ENCODE peak calls at places on chromosome 2, in four cellular contexts. W is astrocyte, X is colonic mucosa, J is HCT116. L is an unnamed sample. For H3K27me3, the result is how much of the 10 kb centered on the place peaks cover.

GRCh38 chr2:195633974-195634373 is 23.1 kb upstream of the SLC39A10 start:
- DNase-seq in W (no peak), X (no peak), J (no peak), L (no peak)

GRCh38 chr2:127859712-127860085 is 1.7 kb upstream of the POLR2D start:
- DNase-seq in W (no peak), X (peak), J (peak), L (peak)

GRCh38 chr2:207409525-207409924 is 120.2 kb upstream of the CREB1 start:
- DNase-seq in W (no peak), X (no peak), J (no peak), L (no peak)

GRCh38 chr2:201697899-201698298 is 545 bp downstream of the MPP4 start:
- DNase-seq in W (peak), X (no peak), J (no peak), L (no peak)

GRCh38 chr2:72892506-72893173 is 5.4 kb downstream of the SPR start:
- DNase-seq in W (peak), X (peak), J (no peak), L (peak)

GRCh38 chr2:216857131-216857550 is 2.7 kb downstream of the TNP1 start:
- DNase-seq in W (peak), X (no peak), J (no peak), L (no peak)

GRCh38 chr2:192585418-192585817 is 390.7 kb upstream of the TMEFF2 start:
- DNase-seq in W (peak), X (no peak), J (no peak), L (no peak)

GRCh38 chr2:26900831-26901321 is 52.9 kb downstream of the DPYSL5 start:
- DNase-seq in W (no peak), X (no peak), J (no peak), L (no peak)

GRCh38 chr2:137000790-137001189 is 235.4 kb downstream of the THSD7B start:
- DNase-seq in W (no peak), X (no peak), J (no peak), L (no peak)

GRCh38 chr2:237978058-237978712 is 11.4 kb downstream of the UBE2F start:
- DNase-seq in W (no peak), X (no peak), J (no peak), L (peak)

GRCh38 chr2:95323347-95324155 is 26.4 kb downstream of the KCNIP3 start:
- DNase-seq in W (no peak), X (peak), J (peak), L (no peak)

GRCh38 chr2:33267745-33268144 is 208.7 kb upstream of the RASGRP3 start:
- DNase-seq in W (peak), X (no peak), J (no peak), L (no peak)
- TF ChIP-seq CTCF in W (no peak), X (no peak), J (no peak), L (no peak)

GRCh38 chr2:17827306-17827705 is 11.0 kb downstream of the MSGN1 start:
- DNase-seq in W (no peak), X (no peak), J (no peak), L (no peak)

GRCh38 chr2:17830053-17831034 is 14.1 kb downstream of the MSGN1 start:
- DNase-seq in W (peak), X (peak), J (peak), L (peak)

GRCh38 chr2:17822452-17823117 is 6.3 kb downstream of the MSGN1 start:
- DNase-seq in W (no peak), X (no peak), J (no peak), L (no peak)

GRCh38 chr2:17821535-17822451 is 5.5 kb downstream of the MSGN1 start:
- DNase-seq in W (no peak), X (no peak), J (no peak), L (no peak)

GRCh38 chr2:17827785-17828184 is 11.5 kb downstream of the MSGN1 start:
- DNase-seq in W (no peak), X (no peak), J (no peak), L (no peak)
- H3K27me3 ChIP-seq in W (under half), X (under half), J (under half), L (under half)

DNA sequence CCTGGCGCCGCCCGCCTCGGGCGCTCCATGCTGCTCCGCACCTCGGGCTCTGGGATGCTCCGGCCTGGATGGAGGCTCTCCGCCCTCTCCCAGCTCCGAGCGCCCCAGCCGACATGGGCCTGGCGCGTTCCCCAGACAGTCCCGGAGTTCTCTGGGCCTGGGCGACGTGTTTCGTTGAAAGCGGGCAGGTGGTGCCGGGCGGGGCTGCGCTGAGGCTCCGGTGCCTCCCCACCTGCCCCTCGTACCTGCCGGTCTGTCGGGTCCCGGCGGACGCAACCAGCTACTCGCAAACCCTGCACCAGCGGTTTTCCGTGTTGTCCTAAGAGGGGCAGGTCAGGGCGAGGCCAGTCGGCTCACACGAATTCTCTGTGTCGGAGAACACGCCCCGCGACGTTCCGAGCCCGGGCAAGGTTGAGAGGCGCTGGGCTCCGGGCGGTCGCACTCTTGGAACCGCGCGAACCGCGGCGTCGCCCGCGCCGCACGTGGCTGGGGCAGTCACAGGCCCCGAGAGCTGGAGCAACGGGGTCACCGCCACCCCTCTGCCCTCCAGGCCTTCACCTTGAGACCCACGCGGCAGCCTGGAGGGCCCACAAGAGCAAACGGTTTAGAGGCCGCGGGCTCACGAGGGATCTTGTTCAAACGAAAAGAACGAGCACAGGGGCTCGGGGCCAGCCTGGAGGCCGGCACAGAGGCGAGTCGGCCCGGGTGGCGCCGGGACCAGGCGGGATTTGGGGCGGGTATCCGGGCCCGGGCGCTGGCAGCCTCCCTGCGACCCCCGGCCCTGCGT is 4.2 kb upstream of the SIX2 start:
- DNase-seq in W (no peak), X (no peak), J (no peak), L (no peak)
- H3K4me3 ChIP-seq in W (no peak), X (peak), J (no peak), L (peak)

GRCh38 chr2:59713577-59713976 is 839.9 kb downstream of the BCL11A start:
- DNase-seq in W (no peak), X (no peak), J (no peak), L (no peak)
- TF ChIP-seq CTCF in W (no peak), X (no peak), J (no peak), L (no peak)

DNA sequence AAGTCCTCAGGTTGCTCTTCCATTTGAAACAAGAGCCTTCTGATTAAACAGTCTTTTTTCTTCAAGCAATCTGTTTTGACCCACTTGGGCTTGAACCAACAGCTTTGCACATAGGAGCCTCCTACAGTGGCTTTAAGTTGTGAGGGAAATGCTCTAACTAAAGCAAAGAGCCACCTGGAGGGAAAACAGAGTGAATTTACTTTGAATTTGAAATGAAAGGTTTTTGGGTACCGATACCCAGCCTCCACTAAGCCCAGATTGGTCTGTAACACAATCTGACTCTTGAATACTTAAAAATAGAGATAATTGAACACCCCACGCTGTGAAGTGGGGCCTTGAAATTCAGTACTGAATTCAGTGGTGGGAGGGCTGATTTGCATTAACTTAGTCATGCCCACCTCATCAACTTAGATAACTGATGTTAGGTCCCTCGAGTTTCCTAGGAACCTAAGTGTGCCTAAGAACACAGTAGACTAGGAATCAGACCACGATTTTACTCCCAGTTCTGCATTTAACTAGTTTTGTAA is 56.3 kb upstream of the ACVR1C start:
- DNase-seq in W (no peak), X (no peak), J (no peak), L (no peak)
- H3K27me3 ChIP-seq in W (under half), X (under half), J (under half), L (under half)

DNA sequence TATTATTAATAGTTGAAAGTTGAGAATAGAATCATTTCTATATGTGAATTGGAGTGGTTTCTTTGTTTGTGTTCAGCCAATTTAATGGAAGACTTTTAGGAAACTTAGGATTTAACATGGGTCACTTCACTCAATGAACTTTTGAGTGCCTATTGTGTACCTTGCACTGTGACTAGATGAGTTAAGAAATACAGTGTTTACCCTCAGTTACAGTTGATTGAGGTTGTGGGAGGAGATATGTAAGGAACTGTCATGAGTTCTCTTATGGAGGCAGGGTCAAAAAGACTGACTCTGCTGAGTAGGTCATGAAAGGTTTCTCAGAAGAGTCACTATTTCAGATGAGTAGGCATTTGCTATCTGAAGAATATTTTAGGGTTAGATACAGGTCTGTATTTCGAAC is 98.6 kb downstream of the RAB3GAP1 start:
- DNase-seq in W (no peak), X (no peak), J (no peak), L (no peak)
- H3K4me3 ChIP-seq in W (no peak), X (no peak), J (no peak), L (no peak)

GRCh38 chr2:70926042-70926441 is 9.7 kb upstream of the ATP6V1B1 start:
- DNase-seq in W (no peak), X (no peak), J (no peak), L (no peak)

GRCh38 chr2:70921839-70922590 is 13.7 kb upstream of the ATP6V1B1 start:
- DNase-seq in W (peak), X (no peak), J (no peak), L (no peak)

GRCh38 chr2:70921031-70921430 is 14.7 kb upstream of the ATP6V1B1 start:
- DNase-seq in W (no peak), X (no peak), J (no peak), L (no peak)

GRCh38 chr2:70922591-70923234 is 13.0 kb upstream of the ATP6V1B1 start:
- DNase-seq in W (no peak), X (no peak), J (no peak), L (no peak)

GRCh38 chr2:70923378-70924015 is 12.2 kb upstream of the ATP6V1B1 start:
- DNase-seq in W (no peak), X (no peak), J (no peak), L (no peak)
- TF ChIP-seq CTCF in W (no peak), X (no peak), J (peak), L (no peak)

DNA sequence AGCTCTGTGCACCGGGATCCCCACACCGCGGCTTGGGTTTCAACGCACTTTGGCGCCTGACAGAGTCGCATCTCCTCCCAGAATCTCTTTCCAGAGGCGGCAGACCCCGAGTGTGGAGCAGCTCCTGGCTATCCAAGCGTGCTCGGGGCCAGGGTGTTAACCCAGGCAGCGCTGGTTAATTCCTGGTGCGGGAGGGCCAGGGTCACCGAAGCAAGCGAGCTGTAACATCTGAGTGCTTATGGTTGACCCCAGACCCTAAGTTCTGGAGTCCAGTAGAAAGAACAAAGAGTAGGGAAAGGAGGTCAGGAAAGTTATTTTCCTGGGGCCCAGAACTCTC is 566 bp upstream of the OSR1 start:
- DNase-seq in W (no peak), X (no peak), J (no peak), L (no peak)
- H3K27me3 ChIP-seq in W (half or more), X (under half), J (under half), L (half or more)

L was measured in left ventricle myocardium inferior.